ENCODE peak calls at places on chromosomes 16 and 17, in six cellular contexts. One of them, this sample, is unnamed.

GRCh38 chr17:36667922-36668321 is 66.5 kb downstream of the MRM1 start:
- DNase-seq in activated naive CD8-positive, alpha-beta T cell treated with anti-CD3 and anti-CD28 coated beads, Interleukin-2, amount 50 U/mL, for 24 hours: no peak
- DNase-seq in GM19239: no peak
- DNase-seq in cerebellar nuclear complex: no peak
- DNase-seq in activated T-cell treated with anti-CD3 and anti-CD28 coated beads, Interleukin-2, amount 50 U/mL, for 72 hours: no peak
- DNase-seq in anterior cingulate cortex: no peak
- DNase-seq in this sample: no peak

GRCh38 chr16:57514891-57515600 is 21.3 kb downstream of the CCDC102A start:
- DNase-seq in anterior cingulate cortex: no peak
- DNase-seq in cerebellar nuclear complex: no peak
- DNase-seq in GM19239: no peak
- DNase-seq in activated naive CD8-positive, alpha-beta T cell treated with anti-CD3 and anti-CD28 coated beads, Interleukin-2, amount 50 U/mL, for 24 hours: no peak
- DNase-seq in activated T-cell treated with anti-CD3 and anti-CD28 coated beads, Interleukin-2, amount 50 U/mL, for 72 hours: no peak
- DNase-seq in this sample: no peak

GRCh38 chr17:8859029-8859803 is 8.3 kb downstream of the PIK3R6 start:
- DNase-seq in activated naive CD8-positive, alpha-beta T cell treated with anti-CD3 and anti-CD28 coated beads, Interleukin-2, amount 50 U/mL, for 24 hours: peak; percentile 28
- DNase-seq in activated T-cell treated with anti-CD3 and anti-CD28 coated beads, Interleukin-2, amount 50 U/mL, for 72 hours: peak; percentile 38
- DNase-seq in GM19239: no peak
- DNase-seq in anterior cingulate cortex: no peak
- DNase-seq in cerebellar nuclear complex: no peak
- DNase-seq in this sample: no peak

GRCh38 chr16:84794626-84795025 is 25.2 kb upstream of the CRISPLD2 start:
- DNase-seq in anterior cingulate cortex: no peak
- DNase-seq in activated T-cell treated with anti-CD3 and anti-CD28 coated beads, Interleukin-2, amount 50 U/mL, for 72 hours: no peak
- DNase-seq in GM19239: no peak
- DNase-seq in cerebellar nuclear complex: no peak
- DNase-seq in activated naive CD8-positive, alpha-beta T cell treated with anti-CD3 and anti-CD28 coated beads, Interleukin-2, amount 50 U/mL, for 24 hours: no peak
- DNase-seq in this sample: no peak

GRCh38 chr16:57042157-57043111 is 49.9 kb upstream of the CPNE2 start:
- DNase-seq in cerebellar nuclear complex: no peak
- DNase-seq in GM19239: peak; percentile 60
- DNase-seq in activated naive CD8-positive, alpha-beta T cell treated with anti-CD3 and anti-CD28 coated beads, Interleukin-2, amount 50 U/mL, for 24 hours: peak; percentile 82
- DNase-seq in activated T-cell treated with anti-CD3 and anti-CD28 coated beads, Interleukin-2, amount 50 U/mL, for 72 hours: peak; percentile 94
- DNase-seq in anterior cingulate cortex: no peak
- DNase-seq in this sample: no peak

GRCh38 chr17:81295031-81295677 is at the start of gene SLC38A10:
- DNase-seq in GM19239: peak; percentile 99
- DNase-seq in cerebellar nuclear complex: peak; percentile 74
- DNase-seq in anterior cingulate cortex: peak; percentile 85
- DNase-seq in activated naive CD8-positive, alpha-beta T cell treated with anti-CD3 and anti-CD28 coated beads, Interleukin-2, amount 50 U/mL, for 24 hours: peak; percentile 92
- DNase-seq in activated T-cell treated with anti-CD3 and anti-CD28 coated beads, Interleukin-2, amount 50 U/mL, for 72 hours: peak; percentile 95
- DNase-seq in this sample: peak; percentile 94

GRCh38 chr16:14240216-14240843 is 169.2 kb downstream of the MRTFB start:
- DNase-seq in GM19239: no peak
- DNase-seq in activated naive CD8-positive, alpha-beta T cell treated with anti-CD3 and anti-CD28 coated beads, Interleukin-2, amount 50 U/mL, for 24 hours: no peak
- DNase-seq in anterior cingulate cortex: no peak
- DNase-seq in cerebellar nuclear complex: no peak
- DNase-seq in activated T-cell treated with anti-CD3 and anti-CD28 coated beads, Interleukin-2, amount 50 U/mL, for 72 hours: no peak
- DNase-seq in this sample: no peak

GRCh38 chr17:63537991-63538692 is 12.1 kb upstream of the DCAF7 start:
- DNase-seq in GM19239: no peak
- DNase-seq in anterior cingulate cortex: no peak
- DNase-seq in activated T-cell treated with anti-CD3 and anti-CD28 coated beads, Interleukin-2, amount 50 U/mL, for 72 hours: peak; percentile 29
- DNase-seq in activated naive CD8-positive, alpha-beta T cell treated with anti-CD3 and anti-CD28 coated beads, Interleukin-2, amount 50 U/mL, for 24 hours: peak; percentile 37
- DNase-seq in cerebellar nuclear complex: no peak
- DNase-seq in this sample: no peak

GRCh38 chr17:13597723-13598347 is 3.9 kb downstream of the HS3ST3A1 start:
- DNase-seq in activated naive CD8-positive, alpha-beta T cell treated with anti-CD3 and anti-CD28 coated beads, Interleukin-2, amount 50 U/mL, for 24 hours: peak; percentile 10
- DNase-seq in anterior cingulate cortex: no peak
- DNase-seq in cerebellar nuclear complex: no peak
- DNase-seq in GM19239: peak; percentile 22
- DNase-seq in activated T-cell treated with anti-CD3 and anti-CD28 coated beads, Interleukin-2, amount 50 U/mL, for 72 hours: peak; percentile 23
- DNase-seq in this sample: no peak

GRCh38 chr17:16419074-16419928 is 3.9 kb downstream of the TRPV2 start:
- DNase-seq in GM19239: no peak
- DNase-seq in anterior cingulate cortex: no peak
- DNase-seq in activated naive CD8-positive, alpha-beta T cell treated with anti-CD3 and anti-CD28 coated beads, Interleukin-2, amount 50 U/mL, for 24 hours: peak; percentile 66
- DNase-seq in activated T-cell treated with anti-CD3 and anti-CD28 coated beads, Interleukin-2, amount 50 U/mL, for 72 hours: peak; percentile 83
- DNase-seq in cerebellar nuclear complex: no peak
- DNase-seq in this sample: no peak

GRCh38 chr16:4298761-4299522 is 16.9 kb upstream of the GLIS2 start:
- DNase-seq in activated T-cell treated with anti-CD3 and anti-CD28 coated beads, Interleukin-2, amount 50 U/mL, for 72 hours: no peak
- DNase-seq in anterior cingulate cortex: no peak
- DNase-seq in activated naive CD8-positive, alpha-beta T cell treated with anti-CD3 and anti-CD28 coated beads, Interleukin-2, amount 50 U/mL, for 24 hours: no peak
- DNase-seq in cerebellar nuclear complex: no peak
- DNase-seq in GM19239: no peak
- DNase-seq in this sample: no peak

GRCh38 chr17:65366102-65366844 is 195.2 kb downstream of the AXIN2 start:
- DNase-seq in GM19239: no peak
- DNase-seq in activated naive CD8-positive, alpha-beta T cell treated with anti-CD3 and anti-CD28 coated beads, Interleukin-2, amount 50 U/mL, for 24 hours: peak; percentile 76
- DNase-seq in activated T-cell treated with anti-CD3 and anti-CD28 coated beads, Interleukin-2, amount 50 U/mL, for 72 hours: peak; percentile 58
- DNase-seq in cerebellar nuclear complex: no peak
- DNase-seq in anterior cingulate cortex: no peak
- DNase-seq in this sample: no peak

GRCh38 chr17:83148317-83149044 is 69.1 kb downstream of the METRNL start:
- DNase-seq in activated T-cell treated with anti-CD3 and anti-CD28 coated beads, Interleukin-2, amount 50 U/mL, for 72 hours: no peak
- DNase-seq in GM19239: no peak
- DNase-seq in anterior cingulate cortex: no peak
- DNase-seq in activated naive CD8-positive, alpha-beta T cell treated with anti-CD3 and anti-CD28 coated beads, Interleukin-2, amount 50 U/mL, for 24 hours: no peak
- DNase-seq in cerebellar nuclear complex: no peak
- DNase-seq in this sample: no peak

GRCh38 chr17:3766783-3767182 is 34.2 kb downstream of the ITGAE start:
- DNase-seq in GM19239: no peak
- DNase-seq in activated naive CD8-positive, alpha-beta T cell treated with anti-CD3 and anti-CD28 coated beads, Interleukin-2, amount 50 U/mL, for 24 hours: no peak
- DNase-seq in activated T-cell treated with anti-CD3 and anti-CD28 coated beads, Interleukin-2, amount 50 U/mL, for 72 hours: peak; percentile 43
- DNase-seq in cerebellar nuclear complex: no peak
- DNase-seq in anterior cingulate cortex: no peak
- DNase-seq in this sample: no peak

GRCh38 chr16:30527635-30528178 is 1.3 kb upstream of the ZNF768 start:
- DNase-seq in activated naive CD8-positive, alpha-beta T cell treated with anti-CD3 and anti-CD28 coated beads, Interleukin-2, amount 50 U/mL, for 24 hours: peak; percentile 20
- DNase-seq in anterior cingulate cortex: no peak
- DNase-seq in GM19239: peak; percentile 65
- DNase-seq in activated T-cell treated with anti-CD3 and anti-CD28 coated beads, Interleukin-2, amount 50 U/mL, for 72 hours: no peak
- DNase-seq in cerebellar nuclear complex: no peak
- DNase-seq in this sample: no peak

GRCh38 chr17:81601525-81602120 is 35.3 kb downstream of the NPLOC4 start:
- DNase-seq in activated T-cell treated with anti-CD3 and anti-CD28 coated beads, Interleukin-2, amount 50 U/mL, for 72 hours: peak; percentile 34
- DNase-seq in anterior cingulate cortex: no peak
- DNase-seq in cerebellar nuclear complex: no peak
- DNase-seq in GM19239: peak; percentile 45
- DNase-seq in activated naive CD8-positive, alpha-beta T cell treated with anti-CD3 and anti-CD28 coated beads, Interleukin-2, amount 50 U/mL, for 24 hours: peak; percentile 23
- DNase-seq in this sample: no peak

GRCh38 chr17:56798916-56799315 is 34.8 kb downstream of the C17orf67 start:
- DNase-seq in GM19239: no peak
- DNase-seq in activated T-cell treated with anti-CD3 and anti-CD28 coated beads, Interleukin-2, amount 50 U/mL, for 72 hours: no peak
- DNase-seq in activated naive CD8-positive, alpha-beta T cell treated with anti-CD3 and anti-CD28 coated beads, Interleukin-2, amount 50 U/mL, for 24 hours: no peak
- DNase-seq in cerebellar nuclear complex: no peak
- DNase-seq in anterior cingulate cortex: no peak
- DNase-seq in this sample: no peak

GRCh38 chr17:63435681-63436522 is 10.2 kb downstream of the CYB561 start:
- DNase-seq in cerebellar nuclear complex: no peak
- DNase-seq in anterior cingulate cortex: no peak
- DNase-seq in activated naive CD8-positive, alpha-beta T cell treated with anti-CD3 and anti-CD28 coated beads, Interleukin-2, amount 50 U/mL, for 24 hours: no peak
- DNase-seq in activated T-cell treated with anti-CD3 and anti-CD28 coated beads, Interleukin-2, amount 50 U/mL, for 72 hours: no peak
- DNase-seq in GM19239: no peak
- DNase-seq in this sample: no peak

GRCh38 chr17:76709077-76709950 is 1.5 kb downstream of the MXRA7 start:
- DNase-seq in GM19239: no peak
- DNase-seq in anterior cingulate cortex: peak; percentile 57
- DNase-seq in activated naive CD8-positive, alpha-beta T cell treated with anti-CD3 and anti-CD28 coated beads, Interleukin-2, amount 50 U/mL, for 24 hours: no peak
- DNase-seq in cerebellar nuclear complex: no peak
- DNase-seq in activated T-cell treated with anti-CD3 and anti-CD28 coated beads, Interleukin-2, amount 50 U/mL, for 72 hours: no peak
- DNase-seq in this sample: no peak

GRCh38 chr17:7582401-7583252 is 1.0 kb upstream of the MPDU1 start:
- DNase-seq in activated naive CD8-positive, alpha-beta T cell treated with anti-CD3 and anti-CD28 coated beads, Interleukin-2, amount 50 U/mL, for 24 hours: no peak
- DNase-seq in activated T-cell treated with anti-CD3 and anti-CD28 coated beads, Interleukin-2, amount 50 U/mL, for 72 hours: peak; percentile 15
- DNase-seq in GM19239: no peak
- DNase-seq in anterior cingulate cortex: no peak
- DNase-seq in cerebellar nuclear complex: no peak
- DNase-seq in this sample: no peak

GRCh38 chr17:64205804-64206203 is 57.3 kb downstream of the TEX2 start:
- DNase-seq in GM19239: no peak
- DNase-seq in activated T-cell treated with anti-CD3 and anti-CD28 coated beads, Interleukin-2, amount 50 U/mL, for 72 hours: no peak
- DNase-seq in anterior cingulate cortex: no peak
- DNase-seq in activated naive CD8-positive, alpha-beta T cell treated with anti-CD3 and anti-CD28 coated beads, Interleukin-2, amount 50 U/mL, for 24 hours: no peak
- DNase-seq in cerebellar nuclear complex: no peak
- DNase-seq in this sample: no peak

GRCh38 chr17:39659286-39660010 is 5.7 kb upstream of the TCAP start:
- DNase-seq in activated T-cell treated with anti-CD3 and anti-CD28 coated beads, Interleukin-2, amount 50 U/mL, for 72 hours: no peak
- DNase-seq in activated naive CD8-positive, alpha-beta T cell treated with anti-CD3 and anti-CD28 coated beads, Interleukin-2, amount 50 U/mL, for 24 hours: no peak
- DNase-seq in anterior cingulate cortex: no peak
- DNase-seq in GM19239: no peak
- DNase-seq in cerebellar nuclear complex: no peak
- DNase-seq in this sample: no peak

GRCh38 chr16:31427441-31428276 is 501 bp downstream of the COX6A2 start:
- DNase-seq in anterior cingulate cortex: peak; percentile 57
- DNase-seq in activated T-cell treated with anti-CD3 and anti-CD28 coated beads, Interleukin-2, amount 50 U/mL, for 72 hours: peak; percentile 67
- DNase-seq in activated naive CD8-positive, alpha-beta T cell treated with anti-CD3 and anti-CD28 coated beads, Interleukin-2, amount 50 U/mL, for 24 hours: peak; percentile 62
- DNase-seq in GM19239: peak; percentile 58
- DNase-seq in cerebellar nuclear complex: no peak
- DNase-seq in this sample: peak; percentile 46

GRCh38 chr17:72609501-72609900 is 483.0 kb downstream of the SLC39A11 start:
- DNase-seq in anterior cingulate cortex: no peak
- DNase-seq in activated T-cell treated with anti-CD3 and anti-CD28 coated beads, Interleukin-2, amount 50 U/mL, for 72 hours: no peak
- DNase-seq in GM19239: no peak
- DNase-seq in cerebellar nuclear complex: no peak
- DNase-seq in activated naive CD8-positive, alpha-beta T cell treated with anti-CD3 and anti-CD28 coated beads, Interleukin-2, amount 50 U/mL, for 24 hours: no peak
- DNase-seq in this sample: no peak

GRCh38 chr17:21209511-21210175 is 4.3 kb downstream of the TMEM11 start:
- DNase-seq in activated naive CD8-positive, alpha-beta T cell treated with anti-CD3 and anti-CD28 coated beads, Interleukin-2, amount 50 U/mL, for 24 hours: no peak
- DNase-seq in anterior cingulate cortex: no peak
- DNase-seq in GM19239: no peak
- DNase-seq in activated T-cell treated with anti-CD3 and anti-CD28 coated beads, Interleukin-2, amount 50 U/mL, for 72 hours: no peak
- DNase-seq in cerebellar nuclear complex: no peak
- DNase-seq in this sample: no peak

GRCh38 chr17:60455378-60455777 is 33.1 kb downstream of the CHCT1 start:
- DNase-seq in activated T-cell treated with anti-CD3 and anti-CD28 coated beads, Interleukin-2, amount 50 U/mL, for 72 hours: no peak
- DNase-seq in GM19239: no peak
- DNase-seq in anterior cingulate cortex: no peak
- DNase-seq in cerebellar nuclear complex: no peak
- DNase-seq in activated naive CD8-positive, alpha-beta T cell treated with anti-CD3 and anti-CD28 coated beads, Interleukin-2, amount 50 U/mL, for 24 hours: no peak
- DNase-seq in this sample: no peak

GRCh38 chr16:56608876-56609462 is 585 bp downstream of the MT2A start:
- DNase-seq in activated T-cell treated with anti-CD3 and anti-CD28 coated beads, Interleukin-2, amount 50 U/mL, for 72 hours: peak; percentile 42
- DNase-seq in cerebellar nuclear complex: no peak
- DNase-seq in GM19239: no peak
- DNase-seq in anterior cingulate cortex: no peak
- DNase-seq in activated naive CD8-positive, alpha-beta T cell treated with anti-CD3 and anti-CD28 coated beads, Interleukin-2, amount 50 U/mL, for 24 hours: no peak
- DNase-seq in this sample: no peak

GRCh38 chr17:76529643-76530488 is 7.6 kb downstream of the CYGB start:
- DNase-seq in GM19239: no peak
- DNase-seq in activated T-cell treated with anti-CD3 and anti-CD28 coated beads, Interleukin-2, amount 50 U/mL, for 72 hours: no peak
- DNase-seq in anterior cingulate cortex: no peak
- DNase-seq in activated naive CD8-positive, alpha-beta T cell treated with anti-CD3 and anti-CD28 coated beads, Interleukin-2, amount 50 U/mL, for 24 hours: no peak
- DNase-seq in cerebellar nuclear complex: no peak
- DNase-seq in this sample: no peak

GRCh38 chr17:59451706-59452105 is 113.7 kb upstream of the DHX40 start:
- DNase-seq in GM19239: no peak
- DNase-seq in activated naive CD8-positive, alpha-beta T cell treated with anti-CD3 and anti-CD28 coated beads, Interleukin-2, amount 50 U/mL, for 24 hours: no peak
- DNase-seq in anterior cingulate cortex: no peak
- DNase-seq in activated T-cell treated with anti-CD3 and anti-CD28 coated beads, Interleukin-2, amount 50 U/mL, for 72 hours: no peak
- DNase-seq in cerebellar nuclear complex: no peak
- DNase-seq in this sample: no peak

GRCh38 chr17:28758411-28759121 is 14.8 kb downstream of the TRAF4 start:
- DNase-seq in GM19239: no peak
- DNase-seq in anterior cingulate cortex: no peak
- DNase-seq in cerebellar nuclear complex: no peak
- DNase-seq in activated naive CD8-positive, alpha-beta T cell treated with anti-CD3 and anti-CD28 coated beads, Interleukin-2, amount 50 U/mL, for 24 hours: no peak
- DNase-seq in activated T-cell treated with anti-CD3 and anti-CD28 coated beads, Interleukin-2, amount 50 U/mL, for 72 hours: no peak
- DNase-seq in this sample: no peak

GRCh38 chr17:19263621-19264010 is 26.4 kb downstream of the EPN2 start:
- DNase-seq in activated T-cell treated with anti-CD3 and anti-CD28 coated beads, Interleukin-2, amount 50 U/mL, for 72 hours: no peak
- DNase-seq in cerebellar nuclear complex: no peak
- DNase-seq in anterior cingulate cortex: no peak
- DNase-seq in activated naive CD8-positive, alpha-beta T cell treated with anti-CD3 and anti-CD28 coated beads, Interleukin-2, amount 50 U/mL, for 24 hours: no peak
- DNase-seq in GM19239: no peak
- DNase-seq in this sample: no peak

GRCh38 chr16:22787456-22788189 is 26.3 kb upstream of the HS3ST2 start:
- DNase-seq in activated T-cell treated with anti-CD3 and anti-CD28 coated beads, Interleukin-2, amount 50 U/mL, for 72 hours: no peak
- DNase-seq in activated naive CD8-positive, alpha-beta T cell treated with anti-CD3 and anti-CD28 coated beads, Interleukin-2, amount 50 U/mL, for 24 hours: no peak
- DNase-seq in anterior cingulate cortex: no peak
- DNase-seq in cerebellar nuclear complex: no peak
- DNase-seq in GM19239: no peak
- DNase-seq in this sample: no peak

GRCh38 chr16:83992624-83993023 is 24.6 kb downstream of the NECAB2 start:
- DNase-seq in cerebellar nuclear complex: no peak
- DNase-seq in activated T-cell treated with anti-CD3 and anti-CD28 coated beads, Interleukin-2, amount 50 U/mL, for 72 hours: no peak
- DNase-seq in activated naive CD8-positive, alpha-beta T cell treated with anti-CD3 and anti-CD28 coated beads, Interleukin-2, amount 50 U/mL, for 24 hours: no peak
- DNase-seq in anterior cingulate cortex: peak; percentile 48
- DNase-seq in GM19239: no peak
- DNase-seq in this sample: peak; percentile 27

GRCh38 chr16:55471448-55472097 is 7.4 kb upstream of the MMP2 start:
- DNase-seq in GM19239: no peak
- DNase-seq in cerebellar nuclear complex: no peak
- DNase-seq in activated naive CD8-positive, alpha-beta T cell treated with anti-CD3 and anti-CD28 coated beads, Interleukin-2, amount 50 U/mL, for 24 hours: no peak
- DNase-seq in anterior cingulate cortex: no peak
- DNase-seq in activated T-cell treated with anti-CD3 and anti-CD28 coated beads, Interleukin-2, amount 50 U/mL, for 72 hours: peak; percentile 58
- DNase-seq in this sample: no peak

GRCh38 chr16:65119905-65120341 is 1.9 kb downstream of the CDH11 start:
- DNase-seq in cerebellar nuclear complex: no peak
- DNase-seq in activated T-cell treated with anti-CD3 and anti-CD28 coated beads, Interleukin-2, amount 50 U/mL, for 72 hours: no peak
- DNase-seq in GM19239: no peak
- DNase-seq in anterior cingulate cortex: no peak
- DNase-seq in activated naive CD8-positive, alpha-beta T cell treated with anti-CD3 and anti-CD28 coated beads, Interleukin-2, amount 50 U/mL, for 24 hours: no peak
- DNase-seq in this sample: peak; percentile 20

GRCh38 chr16:8655184-8655717 is 19.2 kb upstream of the ABAT start:
- DNase-seq in GM19239: peak; percentile 34
- DNase-seq in anterior cingulate cortex: no peak
- DNase-seq in activated naive CD8-positive, alpha-beta T cell treated with anti-CD3 and anti-CD28 coated beads, Interleukin-2, amount 50 U/mL, for 24 hours: peak; percentile 44
- DNase-seq in activated T-cell treated with anti-CD3 and anti-CD28 coated beads, Interleukin-2, amount 50 U/mL, for 72 hours: peak; percentile 70
- DNase-seq in cerebellar nuclear complex: no peak
- DNase-seq in this sample: no peak

GRCh38 chr17:81911277-81911961 is at the start of gene PCYT2:
- DNase-seq in GM19239: peak; percentile 99
- DNase-seq in activated naive CD8-positive, alpha-beta T cell treated with anti-CD3 and anti-CD28 coated beads, Interleukin-2, amount 50 U/mL, for 24 hours: peak; percentile 94
- DNase-seq in cerebellar nuclear complex: peak; percentile 45
- DNase-seq in anterior cingulate cortex: peak; percentile 86
- DNase-seq in activated T-cell treated with anti-CD3 and anti-CD28 coated beads, Interleukin-2, amount 50 U/mL, for 72 hours: peak; percentile 96
- DNase-seq in this sample: peak; percentile 85

GRCh38 chr17:20089795-20090547 is 80.8 kb downstream of the SPECC1 start:
- DNase-seq in cerebellar nuclear complex: no peak
- DNase-seq in activated T-cell treated with anti-CD3 and anti-CD28 coated beads, Interleukin-2, amount 50 U/mL, for 72 hours: no peak
- DNase-seq in anterior cingulate cortex: no peak
- DNase-seq in activated naive CD8-positive, alpha-beta T cell treated with anti-CD3 and anti-CD28 coated beads, Interleukin-2, amount 50 U/mL, for 24 hours: no peak
- DNase-seq in GM19239: no peak
- DNase-seq in this sample: no peak

This sample was measured in nucleus accumbens.